ENCODE peak calls at places on chromosome 12, in four cellular contexts. Q is RPMI8226, P is T-cell, X is A549. B is an unnamed sample.
A peak's percentile ranks its signal among the peaks of the same experiment; 100 is the strongest.

GRCh38 chr12:106033161-106033675 is 105.5 kb downstream of the NUAK1 start:
- DNase-seq in Q (no peak), P (no peak), X (no peak), B (no peak)

GRCh38 chr12:111404362-111405148 is 1.2 kb upstream of the SH2B3 start:
- DNase-seq in Q (peak; percentile 20), P (peak; percentile 35), X (no peak), B (no peak)

GRCh38 chr12:93622485-93622884 is 50.0 kb downstream of the SOCS2 start:
- DNase-seq in Q (no peak), P (no peak), X (no peak), B (no peak)

GRCh38 chr12:8108808-8109398 is 14.5 kb upstream of the CLEC4A start:
- DNase-seq in Q (peak; percentile 84), P (peak; percentile 72), X (peak; percentile 42), B (peak; percentile 27)

GRCh38 chr12:90253674-90254181 is 545.1 kb upstream of the ATP2B1 start:
- DNase-seq in Q (peak; percentile 63), P (peak; percentile 2), X (no peak), B (peak; percentile 43)

GRCh38 chr12:46027172-46027571 is 36.8 kb upstream of the SCAF11 start:
- DNase-seq in Q (no peak), P (no peak), X (no peak), B (no peak)

GRCh38 chr12:109930028-109930800 is 30.1 kb downstream of the TCHP start:
- DNase-seq in Q (no peak), P (no peak), X (no peak), B (no peak)

GRCh38 chr12:132653567-132654290 is 33.4 kb downstream of the POLE start:
- DNase-seq in Q (no peak), P (no peak), X (no peak), B (no peak)

GRCh38 chr12:131096681-131097181 is 143.0 kb downstream of the ADGRD1 start:
- DNase-seq in Q (no peak), P (no peak), X (no peak), B (no peak)

GRCh38 chr12:124369901-124370378 is 75.0 kb downstream of the RFLNA start:
- DNase-seq in Q (no peak), P (no peak), X (no peak), B (no peak)

GRCh38 chr12:132124766-132125425 is 19.2 kb downstream of the DDX51 start:
- DNase-seq in Q (no peak), P (no peak), X (no peak), B (no peak)

GRCh38 chr12:3129301-3130052 is 52.3 kb downstream of the TSPAN9 start:
- DNase-seq in Q (peak; percentile 52), P (no peak), X (no peak), B (no peak)

GRCh38 chr12:4962539-4963486 is 53.1 kb downstream of the KCNA1 start:
- DNase-seq in Q (peak; percentile 30), P (no peak), X (no peak), B (peak; percentile 47)

GRCh38 chr12:25436206-25436912 is 116.7 kb downstream of the LMNTD1 start:
- DNase-seq in Q (peak; percentile 74), P (peak; percentile 11), X (peak; percentile 63), B (peak; percentile 64)

GRCh38 chr12:26833692-26834168 is 736 bp upstream of the ITPR2 start:
- DNase-seq in Q (peak; percentile 84), P (peak; percentile 23), X (no peak), B (peak; percentile 40)

GRCh38 chr12:27969011-27969900 is 3.3 kb downstream of the PTHLH start:
- DNase-seq in Q (no peak), P (no peak), X (peak; percentile 37), B (peak; percentile 56)

GRCh38 chr12:6084261-6084968 is 40.1 kb downstream of the VWF start:
- DNase-seq in Q (no peak), P (no peak), X (peak; percentile 46), B (no peak)

GRCh38 chr12:1939745-1940607 is 21.5 kb upstream of the CACNA2D4 start:
- DNase-seq in Q (peak; percentile 83), P (peak; percentile 89), X (peak; percentile 72), B (peak; percentile 89)

GRCh38 chr12:62190921-62191746 is 69.1 kb upstream of the USP15 start:
- DNase-seq in Q (no peak), P (no peak), X (no peak), B (no peak)

GRCh38 chr12:46722737-46723136 is 103.1 kb downstream of the SLC38A4 start:
- DNase-seq in Q (no peak), P (no peak), X (no peak), B (peak; percentile 44)